ENCODE peak calls at places on chromosomes 1 and 21, in nine cellular contexts. D is heart right ventricle; I is lower lobe of right lung; W is keratinocyte; B is psoas muscle; Z is CD4-positive, CD25-positive, alpha-beta regulatory T cell; H is thyroid gland; C is PC-3; V is PC-9. N is an unnamed sample.

GRCh38 chr1:57844382-57844980 is 420.6 kb upstream of the DAB1 start:
- DNase-seq in I (no peak), D (no peak), C (no peak), V (no peak), Z (no peak), B (no peak), H (no peak), W (no peak), N (no peak)

GRCh38 chr1:59494145-59494824 is 197.4 kb downstream of the FGGY start:
- DNase-seq in V (no peak), H (no peak), B (no peak), D (no peak), W (no peak), C (no peak), Z (no peak), I (no peak), N (no peak)

GRCh38 chr1:30852026-30852425 is 56.5 kb downstream of the SDC3 start:
- DNase-seq in I (peak; percentile 89), W (no peak), D (peak; percentile 83), B (peak; percentile 49), V (no peak), Z (no peak), H (peak; percentile 86), C (no peak), N (peak; percentile 71)

GRCh38 chr1:79430437-79430836 is 423.9 kb upstream of the ADGRL4 start:
- DNase-seq in W (no peak), B (no peak), H (no peak), Z (no peak), D (no peak), I (no peak), C (no peak), V (no peak), N (no peak)

GRCh38 chr1:24964811-24965570 is 34.9 kb upstream of the RUNX3 start:
- DNase-seq in W (no peak), D (no peak), V (no peak), B (peak; percentile 34), I (peak; percentile 63), Z (peak; percentile 85), C (no peak), H (peak; percentile 38), N (no peak)

GRCh38 chr21:46347791-46348381 is 23.9 kb downstream of the PCNT start:
- DNase-seq in H (no peak), W (no peak), Z (no peak), V (no peak), D (peak; percentile 80), C (no peak), B (peak; percentile 89), I (no peak), N (peak; percentile 74)

GRCh38 chr1:208272311-208272710 is 28.1 kb upstream of the PLXNA2 start:
- DNase-seq in I (no peak), B (no peak), V (no peak), W (no peak), C (no peak), H (no peak), Z (no peak), D (no peak), N (no peak)

GRCh38 chr1:2479618-2480017 is 3.5 kb downstream of the PLCH2 start:
- DNase-seq in D (no peak), W (no peak), Z (no peak), I (no peak), V (no peak), C (no peak), H (no peak), B (no peak), N (no peak)

GRCh38 chr1:189708674-189709073 is 769.0 kb downstream of the BRINP3 start:
- DNase-seq in V (no peak), B (no peak), C (peak; percentile 33), Z (no peak), D (no peak), W (no peak), I (no peak), H (no peak), N (no peak)

GRCh38 chr1:8844421-8845063 is 27.1 kb upstream of the RERE start:
- DNase-seq in H (no peak), D (peak; percentile 48), W (no peak), C (no peak), V (no peak), Z (no peak), I (no peak), B (peak; percentile 48), N (peak; percentile 35)

GRCh38 chr1:62076286-62076685 is 118.4 kb upstream of the L1TD1 start:
- DNase-seq in Z (no peak), B (no peak), W (peak; percentile 66), I (no peak), C (peak; percentile 91), V (peak; percentile 50), H (no peak), D (no peak), N (no peak)

GRCh38 chr1:235093013-235093618 is 35.5 kb downstream of the TOMM20 start:
- DNase-seq in C (peak; percentile 29), W (no peak), V (no peak), I (no peak), Z (no peak), D (peak; percentile 72), H (peak; percentile 65), B (no peak), N (peak; percentile 42)

GRCh38 chr1:237891266-237891665 is 544 bp upstream of the ZP4 start:
- DNase-seq in I (no peak), C (no peak), B (no peak), D (no peak), Z (no peak), H (no peak), V (no peak), W (no peak), N (no peak)

GRCh38 chr1:81142099-81142776 is 658.5 kb upstream of the ADGRL2 start:
- DNase-seq in W (no peak), I (no peak), Z (no peak), H (no peak), V (no peak), B (no peak), D (no peak), C (peak; percentile 45), N (no peak)

GRCh38 chr1:234911787-234912186 is 216.8 kb downstream of the TOMM20 start:
- DNase-seq in I (no peak), Z (peak; percentile 26), H (no peak), D (peak; percentile 56), W (no peak), C (no peak), B (no peak), V (no peak), N (no peak)

GRCh38 chr1:68151690-68152089 is 80.6 kb downstream of the WLS start:
- DNase-seq in D (no peak), B (no peak), W (no peak), H (no peak), I (no peak), Z (no peak), C (no peak), V (no peak), N (no peak)

GRCh38 chr1:12063141-12064072 is at the start of gene TNFRSF8:
- DNase-seq in C (no peak), I (no peak), B (no peak), V (no peak), Z (no peak), D (no peak), H (no peak), W (no peak), N (no peak)

GRCh38 chr1:12599657-12600056 is 18.4 kb downstream of the DHRS3 start:
- DNase-seq in I (no peak), V (no peak), C (no peak), W (no peak), H (no peak), D (no peak), Z (no peak), B (no peak), N (no peak)

GRCh38 chr21:37829447-37829846 is 86.8 kb downstream of the KCNJ6 start:
- DNase-seq in W (no peak), Z (no peak), C (peak; percentile 57), H (no peak), I (no peak), B (no peak), V (no peak), D (no peak), N (no peak)

GRCh38 chr1:72202761-72203160 is 79.6 kb downstream of the NEGR1 start:
- DNase-seq in B (no peak), H (no peak), V (no peak), C (peak; percentile 46), I (no peak), W (no peak), D (no peak), Z (no peak), N (no peak)

GRCh38 chr1:204479387-204480136 is 15.0 kb downstream of the PIK3C2B start:
- DNase-seq in I (no peak), V (peak; percentile 74), D (no peak), H (peak; percentile 55), W (no peak), B (no peak), C (peak; percentile 75), Z (no peak), N (no peak)
- H3K4me1 ChIP-seq in I (peaks cover 90% of the 10 kb centered on the region), V (peaks cover 56% of the 10 kb centered on the region), D (peaks cover 27% of the 10 kb centered on the region), H (peaks cover 85% of the 10 kb centered on the region), W (peaks cover 14% of the 10 kb centered on the region), B (peaks cover 75% of the 10 kb centered on the region), C (peaks cover 14% of the 10 kb centered on the region), Z (peaks cover 2% of the 10 kb centered on the region), N (peaks cover 98% of the 10 kb centered on the region)

DNA sequence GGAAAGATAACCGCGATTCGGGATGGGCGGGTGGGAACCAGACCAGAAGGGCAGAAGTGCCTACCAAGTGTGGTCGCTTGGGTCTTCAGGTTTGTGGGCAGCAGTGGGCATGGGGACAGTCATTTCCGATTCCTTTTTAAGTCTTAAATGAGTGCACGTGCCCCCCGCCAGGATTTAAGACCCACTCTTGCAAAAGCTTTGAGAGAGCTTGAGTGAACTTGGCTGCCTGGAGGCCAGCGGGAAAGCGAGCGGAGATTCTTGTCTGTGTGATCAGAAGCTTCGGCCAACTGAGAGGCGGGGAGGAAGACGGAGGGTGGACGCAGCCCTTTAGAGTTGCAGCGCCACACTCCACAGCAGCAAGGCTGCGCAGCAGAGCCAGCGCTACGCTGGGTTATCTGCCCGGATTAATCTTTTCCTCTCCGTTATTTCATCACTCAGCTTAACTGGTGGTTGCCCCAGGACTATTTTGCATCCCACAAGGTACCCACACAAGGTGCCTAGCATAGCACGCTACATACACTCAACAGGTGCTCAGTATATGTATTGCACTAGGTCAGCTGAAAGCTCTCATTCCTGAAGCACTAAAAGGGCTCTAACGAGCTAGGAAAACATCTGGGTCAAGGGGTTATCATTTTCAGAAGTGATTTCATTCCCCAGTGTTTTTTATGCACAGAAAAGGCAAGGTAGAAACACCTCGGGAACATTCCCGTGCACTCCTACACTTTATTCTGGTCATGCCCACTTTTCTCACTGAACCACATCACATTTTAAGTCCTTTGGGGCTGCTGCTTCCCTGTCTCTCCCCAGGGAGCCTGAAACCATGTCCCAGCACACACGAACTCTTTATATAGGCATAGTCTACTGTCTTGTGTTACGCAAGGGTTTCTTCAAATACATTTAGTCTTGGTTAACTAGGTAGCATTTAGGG is 1.5 kb upstream of the BATF3 start:
- DNase-seq in Z (no peak), B (peak; percentile 55), V (no peak), C (peak; percentile 54), D (peak; percentile 36), I (peak; percentile 65), W (no peak), H (peak; percentile 34), N (peak; percentile 46)
- H3K27me3 ChIP-seq in Z (peaks cover 3% of the 10 kb centered on the region), B (peaks cover 15% of the 10 kb centered on the region), V (peaks cover 29% of the 10 kb centered on the region), C (peaks cover 70% of the 10 kb centered on the region), D (peaks cover 49% of the 10 kb centered on the region), I (no peaks in the 10 kb centered on the region), W (peaks cover 65% of the 10 kb centered on the region), H (no peaks in the 10 kb centered on the region), N (peaks cover 33% of the 10 kb centered on the region)

GRCh38 chr1:227764019-227764391 is 28.8 kb downstream of the SNAP47 start:
- DNase-seq in B (no peak), W (peak; percentile 81), I (peak; percentile 58), H (no peak), Z (no peak), V (peak; percentile 97), D (no peak), C (peak; percentile 96), N (no peak)
- H3K4me1 ChIP-seq in B (peaks cover 45% of the 10 kb centered on the region), W (peaks cover 34% of the 10 kb centered on the region), I (peaks cover 49% of the 10 kb centered on the region), H (peaks cover 17% of the 10 kb centered on the region), Z (peaks cover 66% of the 10 kb centered on the region), V (peaks cover 52% of the 10 kb centered on the region), D (peaks cover 16% of the 10 kb centered on the region), C (peaks cover 67% of the 10 kb centered on the region), N (peaks cover 53% of the 10 kb centered on the region)

GRCh38 chr21:44418876-44419230 is 36.5 kb upstream of the LRRC3 start:
- DNase-seq in H (no peak), B (no peak), D (no peak), I (no peak), W (no peak), V (no peak), Z (no peak), C (no peak), N (peak; percentile 4)
- H3K27me3 ChIP-seq in H (no peaks in the 10 kb centered on the region), B (no peaks in the 10 kb centered on the region), D (no peaks in the 10 kb centered on the region), I (peaks cover 8% of the 10 kb centered on the region), W (no peaks in the 10 kb centered on the region), V (peaks cover 13% of the 10 kb centered on the region), Z (no peaks in the 10 kb centered on the region), C (no peaks in the 10 kb centered on the region), N (peaks cover 38% of the 10 kb centered on the region)